ENCODE peak calls at places on chromosomes 6 and 20, in four cellular contexts. P is tibial artery, V is activated B cell treated with CpG ODN at 0.5 μM for 24 hours, M is left colon. Y is an unnamed sample.

GRCh38 chr20:63246490-63247284 is 7.6 kb downstream of the NKAIN4 start:
- DNase-seq in P (no peak), V (no peak), M (peak), Y (no peak)

GRCh38 chr6:27237089-27237723 is 10.3 kb upstream of the PRSS16 start:
- DNase-seq in P (no peak), M (no peak), V (no peak), Y (no peak)

GRCh38 chr6:27757307-27757706 is 154.9 kb downstream of the OR2B2 start:
- DNase-seq in V (peak), M (peak), P (no peak), Y (no peak)

GRCh38 chr20:49340161-49340966 is 62.5 kb upstream of the ZNFX1 start:
- DNase-seq in V (no peak), P (peak), M (no peak), Y (no peak)

GRCh38 chr6:1856381-1856780 is 246.7 kb downstream of the FOXC1 start:
- DNase-seq in P (no peak), V (peak), M (peak), Y (no peak)

GRCh38 chr6:55776131-55776530 is 99.3 kb downstream of the BMP5 start:
- DNase-seq in P (no peak), M (no peak), V (no peak), Y (no peak)

GRCh38 chr20:47377122-47377722 is 20.7 kb upstream of the ZMYND8 start:
- DNase-seq in V (no peak), M (no peak), P (no peak), Y (no peak)

GRCh38 chr20:33392016-33392415 is 9.3 kb downstream of the CDK5RAP1 start:
- DNase-seq in P (no peak), M (no peak), V (no peak), Y (no peak)

GRCh38 chr6:70270287-70271005 is 32.4 kb downstream of the COL9A1 start:
- DNase-seq in P (no peak), V (no peak), M (no peak), Y (no peak)

GRCh38 chr6:111738156-111738555 is 132.5 kb upstream of the TRAF3IP2 start:
- DNase-seq in P (no peak), V (no peak), M (no peak), Y (no peak)